ENCODE peak calls at places on chromosomes 16 and 17, in nine cellular contexts. V, M, K, S, Y, D, Q, E and F are unnamed samples.

GRCh38 chr16:27920391-27920891 is 143.1 kb downstream of the GSG1L start:
- DNase-seq in V (no peak), M (peak; percentile 22), K (no peak), S (peak; percentile 79), Y (no peak), D (no peak), Q (peak; percentile 50), E (peak; percentile 37), F (no peak)

GRCh38 chr17:71793550-71793949 is 327.3 kb upstream of the SOX9 start:
- DNase-seq in V (no peak), M (no peak), K (no peak), S (no peak), Y (no peak), D (no peak), Q (no peak), E (no peak), F (no peak)

GRCh38 chr16:48231675-48232214 is 12.4 kb upstream of the LONP2 start:
- DNase-seq in V (peak; percentile 21), M (peak; percentile 49), K (peak; percentile 31), S (peak; percentile 58), Y (peak; percentile 30), D (peak; percentile 2), Q (no peak), E (peak; percentile 48), F (no peak)

GRCh38 chr16:57023541-57024249 is 34.3 kb downstream of the NLRC5 start:
- DNase-seq in V (no peak), M (no peak), K (no peak), S (no peak), Y (no peak), D (no peak), Q (no peak), E (no peak), F (no peak)

GRCh38 chr16:86033016-86033474 is 134.1 kb downstream of the IRF8 start:
- DNase-seq in V (no peak), M (no peak), K (no peak), S (peak; percentile 78), Y (no peak), D (no peak), Q (no peak), E (no peak), F (no peak)

GRCh38 chr17:76384222-76384986 is at the start of gene SPHK1:
- DNase-seq in V (peak; percentile 78), M (peak; percentile 74), K (peak; percentile 77), S (peak; percentile 90), Y (peak; percentile 76), D (no peak), Q (peak; percentile 69), E (peak; percentile 83), F (peak; percentile 85)

GRCh38 chr17:41624208-41625101 is at the start of gene KRT17:
- DNase-seq in V (no peak), M (no peak), K (peak; percentile 33), S (no peak), Y (no peak), D (no peak), Q (peak; percentile 98), E (no peak), F (no peak)

GRCh38 chr17:82287013-82287848 is 13.7 kb upstream of the CSNK1D start:
- DNase-seq in V (no peak), M (no peak), K (no peak), S (no peak), Y (peak; percentile 52), D (no peak), Q (no peak), E (no peak), F (no peak)

GRCh38 chr17:43721537-43722268 is 36.9 kb downstream of the SOST start:
- DNase-seq in V (no peak), M (no peak), K (no peak), S (no peak), Y (no peak), D (no peak), Q (no peak), E (no peak), F (no peak)

GRCh38 chr17:17493986-17494466 is 2.2 kb downstream of the RASD1 start:
- DNase-seq in V (no peak), M (no peak), K (no peak), S (peak; percentile 70), Y (no peak), D (no peak), Q (no peak), E (no peak), F (no peak)

DNA sequence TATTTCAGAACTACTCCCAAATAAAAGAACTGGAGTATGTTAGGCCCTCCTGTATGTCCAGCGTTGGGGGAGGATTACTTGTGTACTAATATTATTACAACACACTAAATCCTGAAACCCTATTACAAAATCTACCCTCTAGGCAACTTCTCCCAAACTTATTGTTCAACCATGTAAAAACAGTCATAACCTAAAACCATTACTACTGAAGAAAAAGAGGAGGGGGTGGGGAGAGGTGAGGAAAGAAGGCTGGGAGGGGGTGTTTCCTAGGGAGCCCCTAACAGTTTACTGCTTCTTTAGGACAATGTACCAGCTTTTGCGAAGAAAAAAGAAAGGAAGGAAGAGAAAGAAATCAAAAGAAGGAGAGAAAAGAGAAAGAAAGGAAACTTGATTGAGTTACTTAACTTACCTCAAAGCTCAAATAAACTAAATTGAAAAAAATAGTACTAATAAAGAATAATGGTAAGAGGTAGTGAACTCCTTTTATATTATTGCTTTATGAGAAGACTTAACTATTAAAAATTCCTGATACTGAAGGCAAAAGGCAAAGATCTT is 2.3 kb downstream of the SALL1 start:
- DNase-seq in V (no peak), M (no peak), K (no peak), S (no peak), Y (no peak), D (no peak), Q (no peak), E (no peak), F (no peak)
- H3K27me3 ChIP-seq in V (peaks cover 99% of the 10 kb centered on the region), M (no peaks in the 10 kb centered on the region), K (peaks cover 38% of the 10 kb centered on the region), S (no peaks in the 10 kb centered on the region), Y (peaks cover 80% of the 10 kb centered on the region), D (peaks cover 6% of the 10 kb centered on the region), Q (peaks cover 31% of the 10 kb centered on the region), E (no peaks in the 10 kb centered on the region), F (no peaks in the 10 kb centered on the region)

GRCh38 chr16:70473446-70474319 is 19.3 kb downstream of the FCSK start:
- DNase-seq in V (no peak), M (no peak), K (no peak), S (no peak), Y (no peak), D (no peak), Q (no peak), E (no peak), F (no peak)
- TF ChIP-seq CTCF in V (no peak), M (peak; percentile 49), K (no peak), S (no peak), Y (no peak), D (no peak), Q (no peak), E (no peak), F (no peak)

GRCh38 chr16:81748476-81749198 is 30.5 kb upstream of the PLCG2 start:
- DNase-seq in V (no peak), M (no peak), K (no peak), S (no peak), Y (no peak), D (no peak), Q (no peak), E (peak; percentile 34), F (peak; percentile 40)

GRCh38 chr16:81744911-81745310 is 34.2 kb upstream of the PLCG2 start:
- DNase-seq in V (no peak), M (no peak), K (no peak), S (no peak), Y (no peak), D (no peak), Q (no peak), E (no peak), F (no peak)

GRCh38 chr16:81745704-81746558 is 33.2 kb upstream of the PLCG2 start:
- DNase-seq in V (peak; percentile 75), M (peak; percentile 42), K (peak; percentile 69), S (peak; percentile 58), Y (peak; percentile 75), D (no peak), Q (peak; percentile 31), E (peak; percentile 64), F (peak; percentile 76)

GRCh38 chr16:81744385-81744784 is 34.7 kb upstream of the PLCG2 start:
- DNase-seq in V (no peak), M (no peak), K (no peak), S (no peak), Y (no peak), D (no peak), Q (no peak), E (no peak), F (no peak)

DNA sequence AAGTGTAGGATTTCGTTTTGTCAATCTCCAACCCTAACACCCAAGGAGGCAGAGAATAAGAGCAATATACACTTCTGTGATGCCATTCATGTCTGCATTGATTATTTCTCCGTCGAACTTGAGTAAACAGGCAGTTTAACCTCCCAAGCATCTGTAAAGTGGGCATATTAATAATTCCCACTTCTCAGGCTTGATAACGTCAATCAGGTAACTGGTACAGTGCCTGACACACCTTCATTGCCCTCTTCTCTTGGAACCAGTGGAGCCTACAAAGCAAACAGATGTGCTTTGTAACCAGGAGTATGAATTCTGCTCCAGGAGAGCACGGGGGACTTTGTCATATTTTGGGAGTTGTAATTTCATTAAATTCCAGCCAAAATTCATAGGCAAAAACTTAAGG is 32.5 kb upstream of the PLCG2 start:
- DNase-seq in V (no peak), M (no peak), K (no peak), S (no peak), Y (no peak), D (no peak), Q (no peak), E (no peak), F (no peak)
- H3K4me3 ChIP-seq in V (peak overlapping the region; percentile 58), M (peak overlapping the region; percentile 35), K (no peak overlapping the region), S (peak overlapping the region; percentile 40), Y (no peak overlapping the region), D (peak overlapping the region; percentile 51), Q (no peak overlapping the region), E (peak overlapping the region; percentile 14), F (peak overlapping the region; percentile 56)

DNA sequence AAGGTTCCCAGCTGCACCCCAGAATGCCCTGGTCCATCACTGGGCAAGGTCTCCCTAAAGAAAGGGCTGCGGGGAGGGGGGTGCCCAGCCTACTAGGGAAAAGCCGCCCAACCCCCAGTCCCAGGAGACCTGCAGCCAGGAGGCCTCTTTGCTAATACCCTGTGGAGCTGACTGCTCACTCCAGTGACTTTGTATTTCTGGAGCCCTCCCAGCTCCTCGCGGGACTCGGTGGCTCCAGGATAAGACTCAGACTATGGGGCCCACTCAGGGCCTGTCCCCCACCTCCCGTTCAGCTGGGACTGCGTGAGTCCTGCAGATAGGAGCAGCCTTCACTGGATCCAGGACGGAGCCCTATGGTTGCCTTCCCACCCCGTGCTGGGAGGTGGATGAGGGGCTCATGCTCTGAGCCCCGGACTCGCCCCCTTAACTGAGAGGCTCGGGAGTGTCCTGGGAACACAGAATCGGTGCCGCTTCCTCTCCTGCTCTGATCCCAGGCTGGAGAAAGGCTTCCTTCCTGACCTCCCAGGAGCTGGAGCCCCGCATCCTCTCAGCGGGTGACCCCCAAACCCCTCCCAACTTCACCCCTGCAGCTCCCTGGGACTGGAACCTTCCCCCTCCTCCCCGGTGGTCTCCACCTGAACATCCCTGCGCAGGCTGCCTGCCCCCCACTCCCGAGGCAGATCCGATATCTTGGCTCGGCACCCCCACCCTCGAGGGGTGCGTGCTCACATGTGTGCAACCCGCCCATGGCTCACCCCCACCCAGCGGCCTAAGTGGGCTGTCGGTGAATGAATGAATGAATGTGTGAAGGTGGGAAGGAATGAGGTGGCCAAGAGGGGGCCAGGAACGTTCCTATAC is 40.0 kb downstream of the SLC7A5 start:
- DNase-seq in V (no peak), M (no peak), K (no peak), S (no peak), Y (no peak), D (no peak), Q (no peak), E (no peak), F (no peak)
- H3K27me3 ChIP-seq in V (peaks cover 24% of the 10 kb centered on the region), M (peaks cover 4% of the 10 kb centered on the region), K (no peaks in the 10 kb centered on the region), S (no peaks in the 10 kb centered on the region), Y (peaks cover 4% of the 10 kb centered on the region), D (peaks cover 1% of the 10 kb centered on the region), Q (no peaks in the 10 kb centered on the region), E (no peaks in the 10 kb centered on the region), F (no peaks in the 10 kb centered on the region)